ENCODE peak calls at places on chromosomes 1 and 21, in ten cellular contexts. E is fibroblast of lung; O is DND-41; Y is dorsolateral prefrontal cortex; C is kidney epithelial cell; A is HCT116; B is WERI-Rb-1; U is spleen; T is AG04450; Q is naive thymus-derived CD4-positive, alpha-beta T cell. L is an unnamed sample. For H3K27me3, the result is how much of the 10 kb centered on the place peaks cover.

GRCh38 chr21:42112857-42113256 is 41.7 kb downstream of the UMODL1 start:
- DNase-seq in E (peak), O (no peak), Y (no peak), C (no peak), A (no peak), B (no peak), U (no peak), T (peak), Q (no peak), L (no peak)

GRCh38 chr1:71908871-71909390 is 373.4 kb downstream of the NEGR1 start:
- DNase-seq in E (no peak), O (no peak), Y (no peak), C (no peak), A (no peak), B (no peak), U (no peak), T (no peak), Q (no peak), L (no peak)

GRCh38 chr1:89910780-89911179 is 84.1 kb upstream of the ZNF326 start:
- DNase-seq in E (peak), O (no peak), Y (no peak), C (no peak), A (peak), B (no peak), U (no peak), T (peak), Q (no peak), L (peak)

GRCh38 chr1:31798433-31799195 is 17.2 kb downstream of the SPOCD1 start:
- DNase-seq in E (peak), O (no peak), Y (peak), C (peak), A (no peak), B (peak), U (peak), T (peak), Q (no peak), L (peak)

GRCh38 chr1:17485280-17485679 is 45.8 kb upstream of the RCC2 start:
- DNase-seq in E (no peak), O (peak), Y (no peak), C (no peak), A (no peak), B (peak), U (no peak), T (no peak), Q (no peak), L (peak)

GRCh38 chr1:242623751-242624150 is 99.3 kb upstream of the PLD5 start:
- DNase-seq in E (no peak), O (no peak), Y (no peak), C (no peak), A (no peak), B (no peak), U (no peak), T (no peak), Q (no peak), L (no peak)

GRCh38 chr21:17003763-17004373 is 509.0 kb upstream of the CXADR start:
- DNase-seq in E (peak), O (peak), Y (no peak), C (no peak), A (no peak), B (no peak), U (no peak), T (no peak), Q (no peak), L (no peak)

GRCh38 chr1:31848381-31848897 is 32.6 kb upstream of the SPOCD1 start:
- DNase-seq in E (no peak), O (peak), Y (no peak), C (no peak), A (no peak), B (no peak), U (peak), T (no peak), Q (peak), L (no peak)

GRCh38 chr1:54289939-54290233 is 89.9 kb downstream of the MRPL37 start:
- DNase-seq in E (no peak), O (no peak), Y (no peak), C (no peak), A (no peak), B (no peak), U (no peak), T (no peak), Q (no peak), L (no peak)

GRCh38 chr1:46194641-46195179 is 3.5 kb downstream of the POMGNT1 start:
- DNase-seq in E (no peak), O (no peak), Y (no peak), C (no peak), A (no peak), B (no peak), U (no peak), T (no peak), Q (no peak), L (no peak)

GRCh38 chr1:27597036-27597435 is 6.9 kb downstream of the AHDC1 start:
- DNase-seq in E (no peak), O (no peak), Y (no peak), C (no peak), A (no peak), B (no peak), U (no peak), T (no peak), Q (no peak), L (no peak)

GRCh38 chr1:11053758-11054137 is 6.1 kb downstream of the SRM start:
- DNase-seq in E (peak), O (peak), Y (no peak), C (no peak), A (no peak), B (no peak), U (no peak), T (no peak), Q (no peak), L (peak)

GRCh38 chr1:58251415-58252073 is 295.0 kb downstream of the OMA1 start:
- DNase-seq in E (no peak), O (peak), Y (no peak), C (no peak), A (peak), B (peak), U (no peak), T (no peak), Q (no peak), L (peak)

GRCh38 chr1:58248067-58248466 is 298.5 kb downstream of the OMA1 start:
- DNase-seq in E (no peak), O (no peak), Y (no peak), C (no peak), A (no peak), B (no peak), U (no peak), T (no peak), Q (no peak), L (no peak)

GRCh38 chr1:58249371-58249728 is 297.2 kb downstream of the OMA1 start:
- DNase-seq in E (no peak), O (no peak), Y (no peak), C (no peak), A (no peak), B (no peak), U (no peak), T (no peak), Q (no peak), L (no peak)

GRCh38 chr1:58250587-58250948 is 296.0 kb downstream of the OMA1 start:
- DNase-seq in E (no peak), O (no peak), Y (no peak), C (no peak), A (no peak), B (no peak), U (no peak), T (no peak), Q (no peak), L (no peak)

GRCh38 chr1:58249729-58250586 is 296.6 kb downstream of the OMA1 start:
- DNase-seq in E (peak), O (no peak), Y (peak), C (no peak), A (no peak), B (peak), U (no peak), T (no peak), Q (peak), L (peak)
- H3K4me3 ChIP-seq in E (no peak), O (no peak), Y (peak), C (peak), A (no peak), B (peak), U (peak), T (peak), Q (no peak), L (peak)

GRCh38 chr1:47231314-47232186 is 475 bp downstream of the TAL1 start:
- DNase-seq in E (peak), O (no peak), Y (peak), C (no peak), A (no peak), B (peak), U (no peak), T (no peak), Q (no peak), L (peak)
- H3K27me3 ChIP-seq in E (half or more), O (under half), Y (half or more), C (half or more), A (under half), B (half or more), U (half or more), T (half or more), Q (under half), L (half or more)

DNA sequence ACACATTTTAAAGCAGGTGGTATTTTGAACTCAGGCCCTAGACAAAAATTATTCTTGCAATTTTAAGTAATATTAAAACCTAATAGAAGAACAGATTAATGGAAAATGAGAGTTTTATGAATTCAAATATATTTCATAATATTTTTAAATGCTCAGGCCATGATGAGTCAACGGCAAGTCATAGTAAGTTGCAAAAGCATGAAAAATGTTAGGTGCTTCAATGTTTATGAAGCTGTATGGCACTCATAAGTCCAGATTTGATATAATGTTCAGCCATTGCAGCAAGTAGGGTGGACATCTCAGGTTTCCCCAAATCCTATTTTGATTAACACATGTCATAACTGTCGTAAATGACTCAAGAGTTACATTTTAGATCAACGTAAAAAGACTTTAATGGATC is 112.6 kb downstream of the GRIK1 start:
- DNase-seq in E (no peak), O (no peak), Y (no peak), C (no peak), A (no peak), B (no peak), U (no peak), T (no peak), Q (no peak), L (no peak)
- H3K4me3 ChIP-seq in E (no peak), O (no peak), Y (no peak), C (no peak), A (no peak), B (no peak), U (no peak), T (no peak), Q (no peak), L (no peak)

GRCh38 chr1:36866168-36866814 is 168.0 kb downstream of the GRIK3 start:
- DNase-seq in E (no peak), O (no peak), Y (no peak), C (no peak), A (no peak), B (no peak), U (no peak), T (no peak), Q (no peak), L (no peak)
- H3K27me3 ChIP-seq in E (under half), O (under half), Y (under half), C (under half), A (under half), B (under half), U (under half), T (under half), Q (under half), L (under half)

L was measured in H7.